ENCODE peak calls at places on chromosomes 6 and 20, in five cellular contexts. B is endothelial cell of umbilical vein, H is psoas muscle, O is epithelial cell of esophagus, E is hepatocyte. S is an unnamed sample.

GRCh38 chr20:52936368-52936986 is 35.7 kb upstream of the TSHZ2 start:
- DNase-seq in B (no peak), H (no peak), O (peak; percentile 30), E (no peak), S (no peak)

GRCh38 chr6:83853178-83853967 is at the start of gene RIPPLY2:
- DNase-seq in B (peak; percentile 41), H (no peak), O (peak; percentile 51), E (peak; percentile 33), S (no peak)

GRCh38 chr6:3977875-3978711 is 100.8 kb downstream of the FAM217A start:
- DNase-seq in B (peak; percentile 90), H (peak; percentile 30), O (peak; percentile 63), E (peak; percentile 73), S (no peak)

GRCh38 chr20:51978081-51978501 is 175.8 kb upstream of the SALL4 start:
- DNase-seq in B (no peak), H (no peak), O (peak; percentile 72), E (no peak), S (no peak)

GRCh38 chr20:21702553-21703467 is 2.7 kb upstream of the PAX1 start:
- DNase-seq in B (peak; percentile 41), H (peak; percentile 56), O (no peak), E (peak; percentile 81), S (no peak)

GRCh38 chr20:38135641-38136420 is 29.2 kb downstream of the TGM2 start:
- DNase-seq in B (no peak), H (no peak), O (no peak), E (no peak), S (no peak)

GRCh38 chr6:135985471-135985870 is 134.0 kb downstream of the PDE7B start:
- DNase-seq in B (no peak), H (no peak), O (no peak), E (no peak), S (no peak)

GRCh38 chr20:17657079-17657825 is 24.8 kb downstream of the RRBP1 start:
- DNase-seq in B (no peak), H (no peak), O (no peak), E (no peak), S (no peak)

GRCh38 chr6:109869398-109870165 is 108.5 kb upstream of the GPR6 start:
- DNase-seq in B (no peak), H (no peak), O (no peak), E (peak; percentile 45), S (no peak)

GRCh38 chr6:137488736-137489409 is 5.3 kb downstream of the OLIG3 start:
- DNase-seq in B (no peak), H (no peak), O (no peak), E (no peak), S (no peak)

GRCh38 chr6:127201321-127201720 is 65.3 kb upstream of the RNF146 start:
- DNase-seq in B (peak; percentile 14), H (no peak), O (peak; percentile 23), E (no peak), S (no peak)

GRCh38 chr6:292506-293184 is 358 bp downstream of the DUSP22 start:
- DNase-seq in B (peak; percentile 63), H (peak; percentile 78), O (peak; percentile 55), E (peak; percentile 73), S (peak; percentile 18)

GRCh38 chr6:28802417-28803336 is 121.1 kb downstream of the TRIM27 start:
- DNase-seq in B (peak; percentile 25), H (no peak), O (peak; percentile 66), E (no peak), S (no peak)
- H3K4me3 ChIP-seq in B (no peak overlapping the region), H (no peak overlapping the region), O (no peak overlapping the region), E (no peak overlapping the region), S (peak overlapping the region; percentile 3)

DNA sequence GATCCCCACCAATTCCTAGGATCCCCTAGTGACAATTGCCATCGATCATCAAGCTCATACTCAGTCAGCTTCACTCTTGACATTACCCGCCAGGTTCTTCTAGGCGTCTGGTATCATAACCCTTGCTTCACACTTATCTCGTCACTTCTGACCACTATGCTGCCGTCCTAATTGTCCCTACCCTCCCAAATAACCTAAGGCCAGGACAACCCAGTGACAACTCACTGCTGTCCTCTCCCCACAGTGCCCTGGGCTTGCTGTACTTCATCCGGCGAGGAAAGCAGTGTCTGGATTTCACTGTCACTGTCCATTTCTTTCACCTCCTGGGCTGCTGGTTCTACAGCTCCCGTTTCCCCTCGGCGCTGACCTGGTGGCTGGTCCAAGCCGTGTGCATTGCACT is 3.7 kb downstream of the SYS1 start:
- DNase-seq in B (no peak), H (no peak), O (no peak), E (no peak), S (no peak)
- H3K4me3 ChIP-seq in B (no peak overlapping the region), H (no peak overlapping the region), O (no peak overlapping the region), E (no peak overlapping the region), S (no peak overlapping the region)

GRCh38 chr6:125995972-125996580 is 9.7 kb downstream of the TRMT11 start:
- DNase-seq in B (peak; percentile 74), H (peak; percentile 50), O (peak; percentile 76), E (peak; percentile 81), S (no peak)
- H3K4me3 ChIP-seq in B (no peak overlapping the region), H (no peak overlapping the region), O (no peak overlapping the region), E (no peak overlapping the region), S (no peak overlapping the region)

DNA sequence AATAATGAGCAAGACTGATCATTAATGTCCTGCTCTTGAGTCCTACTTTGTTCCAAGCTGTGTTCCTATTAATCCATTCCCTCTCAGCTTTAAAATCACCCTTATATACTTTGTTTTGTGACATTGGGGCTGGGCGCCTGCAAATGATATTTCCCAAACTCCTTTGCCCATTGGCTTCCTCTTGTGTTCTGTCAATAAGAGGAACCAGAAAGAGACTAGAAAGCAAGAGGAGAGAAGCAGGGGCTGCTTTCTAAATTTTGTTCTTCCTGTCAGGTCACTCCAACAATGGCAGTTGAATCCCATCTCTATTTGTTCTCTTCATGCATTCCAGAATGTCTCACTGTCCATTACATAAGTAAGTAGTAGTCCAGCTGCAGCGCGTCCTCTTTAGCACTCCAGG is 21.6 kb upstream of the TRIM27 start:
- DNase-seq in B (no peak), H (no peak), O (no peak), E (no peak), S (no peak)
- H3K4me3 ChIP-seq in B (no peak overlapping the region), H (no peak overlapping the region), O (no peak overlapping the region), E (no peak overlapping the region), S (no peak overlapping the region)

GRCh38 chr6:33193619-33194018 is 1.4 kb upstream of the COL11A2 start:
- DNase-seq in B (no peak), H (no peak), O (no peak), E (no peak), S (no peak)
- H3K4me3 ChIP-seq in B (no peak overlapping the region), H (peak overlapping the region; percentile 64), O (no peak overlapping the region), E (no peak overlapping the region), S (no peak overlapping the region)

GRCh38 chr6:151616091-151616513 is 122.3 kb downstream of the CCDC170 start:
- DNase-seq in B (no peak), H (no peak), O (no peak), E (no peak), S (no peak)
- H3K4me3 ChIP-seq in B (no peak overlapping the region), H (no peak overlapping the region), O (no peak overlapping the region), E (no peak overlapping the region), S (no peak overlapping the region)

DNA sequence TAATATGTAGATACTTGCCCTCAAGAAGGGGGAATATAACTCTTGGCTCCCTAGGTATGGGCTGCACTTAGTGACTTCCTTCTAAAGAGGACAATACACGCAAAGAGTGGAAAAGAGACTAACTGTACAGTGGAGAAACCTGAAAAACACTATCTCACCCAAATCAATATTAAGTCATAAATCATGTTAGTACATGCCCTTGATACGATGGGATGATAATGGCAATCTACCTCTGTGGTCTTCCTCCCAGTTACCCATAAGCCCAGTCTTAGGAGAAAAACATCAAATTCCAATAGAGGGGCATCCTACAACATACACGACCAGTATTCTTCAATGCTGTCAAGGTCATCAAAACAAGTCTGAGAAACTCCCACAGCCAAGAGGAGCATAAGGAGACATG is 1.3 kb downstream of the TRIM26 start:
- DNase-seq in B (no peak), H (no peak), O (peak; percentile 44), E (no peak), S (no peak)
- H3K4me3 ChIP-seq in B (peak overlapping the region; percentile 84), H (peak overlapping the region; percentile 74), O (peak overlapping the region; percentile 97), E (peak overlapping the region; percentile 48), S (peak overlapping the region; percentile 79)

GRCh38 chr6:42365021-42365420 is 86.7 kb downstream of the TRERF1 start:
- DNase-seq in B (no peak), H (no peak), O (peak; percentile 16), E (no peak), S (no peak)

GRCh38 chr6:42366011-42366705 is 85.6 kb downstream of the TRERF1 start:
- DNase-seq in B (no peak), H (no peak), O (no peak), E (no peak), S (no peak)

GRCh38 chr6:42363906-42364859 is 87.5 kb downstream of the TRERF1 start:
- DNase-seq in B (no peak), H (no peak), O (no peak), E (no peak), S (no peak)

GRCh38 chr6:42359021-42359420 is 92.7 kb downstream of the TRERF1 start:
- DNase-seq in B (no peak), H (no peak), O (no peak), E (no peak), S (no peak)

DNA sequence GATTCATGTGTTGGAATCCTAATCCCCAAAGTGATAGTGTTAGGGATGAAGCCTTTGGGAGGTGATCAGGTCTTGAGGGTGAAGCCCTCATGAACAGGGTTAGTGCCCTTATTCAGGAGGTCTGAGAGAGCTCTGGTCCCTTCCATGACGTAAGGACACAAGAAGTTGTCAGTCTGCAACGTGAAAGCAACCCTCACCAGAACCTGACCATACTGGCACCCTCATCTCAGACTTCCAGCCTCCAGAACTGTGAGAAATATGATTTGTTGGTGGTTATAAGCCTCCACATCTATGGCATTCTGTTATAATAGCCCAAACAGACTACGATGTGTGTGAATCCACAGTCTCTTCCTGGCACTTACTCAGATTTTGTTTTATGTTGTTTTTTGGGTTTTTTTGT is 90.7 kb downstream of the TRERF1 start:
- DNase-seq in B (no peak), H (no peak), O (no peak), E (no peak), S (no peak)
- H3K4me3 ChIP-seq in B (no peak overlapping the region), H (no peak overlapping the region), O (no peak overlapping the region), E (no peak overlapping the region), S (no peak overlapping the region)

GRCh38 chr6:16496982-16497823 is 258.8 kb downstream of the GMPR start:
- DNase-seq in B (no peak), H (no peak), O (no peak), E (no peak), S (no peak)
- H3K4me3 ChIP-seq in B (no peak overlapping the region), H (no peak overlapping the region), O (no peak overlapping the region), E (no peak overlapping the region), S (no peak overlapping the region)

DNA sequence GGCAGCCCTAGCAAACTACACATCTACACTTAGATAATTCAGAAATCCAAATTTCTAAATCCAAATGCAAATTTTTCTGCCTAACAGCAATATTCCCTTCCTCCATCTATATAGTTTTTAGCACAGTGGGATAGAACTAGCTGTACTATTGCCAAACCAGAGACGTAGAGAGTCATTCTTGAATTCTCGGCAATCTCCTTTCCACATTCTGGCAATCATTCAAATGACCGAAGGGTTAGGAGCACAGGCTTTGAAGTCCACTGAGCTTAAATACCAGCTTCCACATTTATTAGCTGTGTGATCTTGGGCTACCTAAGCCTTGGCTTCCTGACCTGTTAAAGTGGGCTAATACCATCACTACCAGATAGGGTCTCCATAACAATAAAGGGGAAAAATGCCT is 3.1 kb upstream of the RPS12 start:
- DNase-seq in B (no peak), H (no peak), O (no peak), E (peak; percentile 29), S (no peak)
- H3K4me3 ChIP-seq in B (no peak overlapping the region), H (no peak overlapping the region), O (no peak overlapping the region), E (no peak overlapping the region), S (no peak overlapping the region)

S was measured in epithelial cell of proximal tubule.